ENCODE peak calls at places on chromosomes 5 and 9, in six cellular contexts. Z is hepatocyte, G is stomach, V is mesendoderm, T is IMR-90, S is sigmoid colon. R is an unnamed sample. For H3K27me3 and H3K36me3, the result is how much of the 10 kb centered on the place peaks cover.

GRCh38 chr5:64939772-64940510 is 171.2 kb downstream of the CWC27 start:
- DNase-seq in Z (peak), G (peak), V (peak), T (peak), S (peak), R (peak)

GRCh38 chr5:145979270-145980223 is 43.2 kb downstream of the SH3RF2 start:
- DNase-seq in Z (peak), G (peak), V (peak), T (no peak), S (no peak), R (no peak)

GRCh38 chr5:117336208-117336607 is 761.6 kb upstream of the SEMA6A start:
- DNase-seq in Z (no peak), G (no peak), V (no peak), T (no peak), S (no peak), R (no peak)

GRCh38 chr5:53253421-53253871 is 143.9 kb upstream of the MOCS2 start:
- DNase-seq in Z (no peak), G (no peak), V (no peak), T (peak), S (no peak), R (no peak)

GRCh38 chr5:36728697-36729543 is 122.5 kb downstream of the SLC1A3 start:
- DNase-seq in Z (peak), G (no peak), V (peak), T (peak), S (no peak), R (peak)

GRCh38 chr9:79896390-79896789 is 324.6 kb downstream of the TLE4 start:
- DNase-seq in Z (no peak), G (no peak), V (no peak), T (peak), S (no peak), R (no peak)

GRCh38 chr9:37998881-37999311 is 70.1 kb downstream of the SHB start:
- DNase-seq in Z (no peak), G (no peak), V (no peak), T (peak), S (peak), R (no peak)

GRCh38 chr5:151047814-151048425 is 27.5 kb downstream of the GPX3 start:
- DNase-seq in Z (no peak), G (no peak), V (peak), T (no peak), S (no peak), R (peak)

GRCh38 chr5:97136471-97136870 is 5.9 kb downstream of the LIX1 start:
- DNase-seq in Z (no peak), G (no peak), V (no peak), T (no peak), S (no peak), R (no peak)

GRCh38 chr9:128636024-128636390 is 20.6 kb downstream of the DYNC2I2 start:
- DNase-seq in Z (peak), G (peak), V (peak), T (no peak), S (no peak), R (peak)

GRCh38 chr5:50320131-50320749 is 120.8 kb downstream of the EMB start:
- DNase-seq in Z (no peak), G (no peak), V (no peak), T (no peak), S (no peak), R (no peak)

GRCh38 chr9:2473691-2474090 is 147.9 kb upstream of the VLDLR start:
- DNase-seq in Z (no peak), G (no peak), V (no peak), T (no peak), S (no peak), R (no peak)

GRCh38 chr9:76438841-76439588 is 20.0 kb upstream of the GCNT1 start:
- DNase-seq in Z (no peak), G (no peak), V (no peak), T (no peak), S (no peak), R (no peak)

GRCh38 chr5:150464554-150465012 is 15.0 kb upstream of the RPS14 start:
- DNase-seq in Z (no peak), G (no peak), V (peak), T (no peak), S (peak), R (no peak)

GRCh38 chr5:102666164-102666951 is 88.7 kb upstream of the PAM start:
- DNase-seq in Z (no peak), G (no peak), V (peak), T (no peak), S (no peak), R (no peak)

GRCh38 chr9:130480673-130481072 is 35.9 kb downstream of the ASS1 start:
- DNase-seq in Z (no peak), G (no peak), V (peak), T (no peak), S (no peak), R (peak)

GRCh38 chr5:31106742-31107546 is 86.5 kb upstream of the CDH6 start:
- DNase-seq in Z (no peak), G (no peak), V (peak), T (peak), S (no peak), R (peak)

GRCh38 chr5:18961234-18961633 is 1026.8 kb downstream of the CDH18 start:
- DNase-seq in Z (no peak), G (no peak), V (no peak), T (no peak), S (no peak), R (no peak)

GRCh38 chr5:115571441-115571878 is 26.9 kb upstream of the FEM1C start:
- DNase-seq in Z (no peak), G (peak), V (no peak), T (no peak), S (no peak), R (peak)

GRCh38 chr9:131833906-131834305 is 94.0 kb upstream of the RAPGEF1 start:
- DNase-seq in Z (no peak), G (no peak), V (no peak), T (peak), S (no peak), R (no peak)
- H3K27me3 ChIP-seq in Z (under half), G (under half), V (under half), T (under half), S (half or more), R (under half)

DNA sequence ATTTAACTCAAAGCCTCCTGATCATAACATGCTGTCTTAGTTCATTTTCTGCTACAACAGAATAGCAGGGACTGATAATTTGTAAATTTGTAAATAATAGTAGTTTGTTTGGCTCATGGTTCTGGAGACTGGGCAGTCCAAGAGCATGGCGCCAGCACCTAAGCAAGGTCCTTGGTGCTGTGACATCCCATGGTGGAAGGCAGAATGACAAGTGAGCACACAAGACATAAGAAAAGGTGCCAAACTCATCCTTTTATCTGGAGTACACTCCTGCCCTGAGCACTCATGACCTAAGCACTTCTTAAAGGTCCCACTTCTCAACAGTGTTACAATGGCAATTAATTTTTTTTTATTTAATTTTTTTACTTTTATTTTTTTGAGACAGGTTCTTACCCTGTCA is 16.1 kb downstream of the UBE2B start:
- DNase-seq in Z (no peak), G (no peak), V (no peak), T (no peak), S (no peak), R (no peak)
- H3K36me3 ChIP-seq in Z (under half), G (half or more), V (under half), T (half or more), S (half or more), R (under half)

DNA sequence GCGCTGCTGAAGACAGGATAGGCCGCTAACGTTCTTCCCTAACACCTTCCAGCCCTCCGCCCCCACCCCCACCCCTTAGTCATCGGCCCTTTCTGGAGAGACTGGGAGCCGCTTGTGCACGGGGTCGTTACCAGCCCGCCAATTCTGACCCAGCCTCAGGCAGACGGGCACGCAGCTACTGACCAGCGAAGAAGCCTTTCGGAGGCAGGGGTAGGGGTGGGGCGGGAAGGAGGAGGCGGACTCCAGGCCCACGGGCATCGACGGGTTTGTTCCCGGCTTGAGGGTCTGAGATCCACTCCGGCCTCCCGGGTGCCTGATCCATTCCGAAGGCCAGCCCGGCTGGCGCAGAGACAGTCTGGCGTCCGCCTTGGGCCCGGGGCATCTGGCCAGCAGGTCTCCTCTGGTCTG is 729 bp upstream of the HAND1 start:
- DNase-seq in Z (peak), G (no peak), V (peak), T (no peak), S (peak), R (peak)
- H3K27me3 ChIP-seq in Z (half or more), G (half or more), V (half or more), T (half or more), S (half or more), R (half or more)

DNA sequence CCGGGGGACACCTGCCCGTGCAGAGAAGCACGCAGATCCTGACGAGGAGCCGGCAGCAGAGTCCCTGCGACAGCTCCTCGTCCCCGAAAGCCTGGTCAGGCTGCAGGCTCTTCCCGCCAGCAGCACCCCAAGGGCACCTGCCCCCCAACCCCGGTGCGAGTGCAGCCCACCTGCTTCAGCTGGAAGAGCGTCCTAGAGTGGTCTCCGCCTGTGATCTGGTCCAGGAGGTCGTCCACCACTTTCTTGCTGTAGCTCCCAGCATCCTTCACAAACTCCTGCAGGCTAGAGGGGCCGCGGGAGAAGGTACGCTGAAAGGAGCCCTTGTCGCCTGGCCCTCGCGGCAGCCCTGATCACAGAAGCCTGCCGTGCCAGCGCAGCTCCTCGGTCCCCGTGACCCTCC is 16.7 kb downstream of the BRD9 start:
- DNase-seq in Z (no peak), G (no peak), V (no peak), T (no peak), S (no peak), R (no peak)
- H3K36me3 ChIP-seq in Z (under half), G (half or more), V (under half), T (half or more), S (half or more), R (under half)